ENCODE peak calls at places on chromosomes 16 and 17, in six cellular contexts. One of them, this sample, is unnamed.

GRCh38 chr16:50634090-50634489 is 47.0 kb downstream of the SNX20 start:
- DNase-seq in CD8-positive, alpha-beta memory T cell: no peak
- DNase-seq in cardiac muscle cell: no peak
- DNase-seq in caudate nucleus: no peak
- DNase-seq in iris pigment epithelial cell: no peak
- DNase-seq in GM04504: no peak
- DNase-seq in this sample: no peak

GRCh38 chr16:23145186-23145585 is 4.1 kb downstream of the USP31 start:
- DNase-seq in CD8-positive, alpha-beta memory T cell: no peak
- DNase-seq in cardiac muscle cell: no peak
- DNase-seq in caudate nucleus: no peak
- DNase-seq in iris pigment epithelial cell: no peak
- DNase-seq in GM04504: no peak
- DNase-seq in this sample: no peak

GRCh38 chr17:38893113-38893512 is 23.3 kb downstream of the LASP1 start:
- DNase-seq in CD8-positive, alpha-beta memory T cell: no peak
- DNase-seq in cardiac muscle cell: no peak
- DNase-seq in caudate nucleus: no peak
- DNase-seq in iris pigment epithelial cell: no peak
- DNase-seq in GM04504: no peak
- DNase-seq in this sample: no peak

GRCh38 chr17:57599271-57600045 is 145.6 kb downstream of the CCDC182 start:
- DNase-seq in CD8-positive, alpha-beta memory T cell: peak
- DNase-seq in cardiac muscle cell: no peak
- DNase-seq in caudate nucleus: no peak
- DNase-seq in iris pigment epithelial cell: no peak
- DNase-seq in GM04504: no peak
- DNase-seq in this sample: peak

GRCh38 chr16:22898131-22898530 is 84.2 kb downstream of the HS3ST2 start:
- DNase-seq in CD8-positive, alpha-beta memory T cell: no peak
- DNase-seq in cardiac muscle cell: no peak
- DNase-seq in caudate nucleus: no peak
- DNase-seq in iris pigment epithelial cell: no peak
- DNase-seq in GM04504: no peak
- DNase-seq in this sample: no peak

GRCh38 chr16:89290472-89290871 is 73.0 kb downstream of the ZNF778 start:
- DNase-seq in CD8-positive, alpha-beta memory T cell: no peak
- DNase-seq in cardiac muscle cell: no peak
- DNase-seq in caudate nucleus: no peak
- DNase-seq in iris pigment epithelial cell: no peak
- DNase-seq in GM04504: no peak
- DNase-seq in this sample: no peak

GRCh38 chr16:54886078-54886477 is 44.6 kb upstream of the IRX5 start:
- DNase-seq in CD8-positive, alpha-beta memory T cell: no peak
- DNase-seq in cardiac muscle cell: no peak
- DNase-seq in caudate nucleus: no peak
- DNase-seq in iris pigment epithelial cell: no peak
- DNase-seq in GM04504: no peak
- DNase-seq in this sample: no peak

GRCh38 chr17:38563362-38564253 is 42.1 kb downstream of the SRCIN1 start:
- DNase-seq in CD8-positive, alpha-beta memory T cell: no peak
- DNase-seq in cardiac muscle cell: peak
- DNase-seq in caudate nucleus: no peak
- DNase-seq in iris pigment epithelial cell: no peak
- DNase-seq in GM04504: no peak
- DNase-seq in this sample: no peak

GRCh38 chr17:46979023-46979870 is at the start of gene RPRML:
- DNase-seq in CD8-positive, alpha-beta memory T cell: no peak
- DNase-seq in cardiac muscle cell: peak
- DNase-seq in caudate nucleus: no peak
- DNase-seq in iris pigment epithelial cell: peak
- DNase-seq in GM04504: no peak
- DNase-seq in this sample: peak

GRCh38 chr17:40664582-40665333 is at the start of gene KRT222:
- DNase-seq in CD8-positive, alpha-beta memory T cell: no peak
- DNase-seq in cardiac muscle cell: peak
- DNase-seq in caudate nucleus: no peak
- DNase-seq in iris pigment epithelial cell: no peak
- DNase-seq in GM04504: no peak
- DNase-seq in this sample: no peak

This sample was measured in Kasumi-1.